ENCODE peak calls at places on chromosome 16, in ten cellular contexts. V is CD4-positive, alpha-beta T cell; C is psoas muscle; H is activated CD8-positive, alpha-beta memory T cell treated with anti-CD3 and anti-CD28 coated beads, Interleukin-2, amount 50 U/mL, for 48 hours; Z is GM04504; X is CD8-positive, alpha-beta memory T cell; T is lung; P is brain microvascular endothelial cell; W is stimulated activated CD4-positive, alpha-beta T cell treated with anti-CD3 and anti-CD28 coated beads, Interleukin-2, amount 100 ng/mL, for 48 hours; Q is stimulated activated CD8-positive, alpha-beta memory T cell treated with anti-CD3 and anti-CD28 coated beads, Interleukin-7, amount 100 ng/mL, for 1 hour. J is an unnamed sample.

GRCh38 chr16:4369006-4369766 is 2.5 kb upstream of the VASN start:
- DNase-seq in V (no peak), C (no peak), H (no peak), Z (no peak), X (no peak), T (no peak), P (no peak), W (no peak), Q (no peak), J (no peak)

GRCh38 chr16:81003064-81003463 is 3.6 kb downstream of the CMC2 start:
- DNase-seq in V (no peak), C (no peak), H (no peak), Z (no peak), X (no peak), T (no peak), P (no peak), W (no peak), Q (no peak), J (no peak)

GRCh38 chr16:55992551-55992950 is 117.4 kb upstream of the CES5A start:
- DNase-seq in V (no peak), C (no peak), H (no peak), Z (no peak), X (no peak), T (no peak), P (no peak), W (no peak), Q (no peak), J (no peak)

GRCh38 chr16:20624882-20625807 is 49.0 kb upstream of the ACSM2B start:
- DNase-seq in V (no peak), C (no peak), H (no peak), Z (no peak), X (no peak), T (no peak), P (no peak), W (no peak), Q (no peak), J (no peak)

GRCh38 chr16:66984902-66985311 is 3.5 kb upstream of the CES4A start:
- DNase-seq in V (no peak), C (no peak), H (peak; percentile 83), Z (no peak), X (no peak), T (no peak), P (no peak), W (peak; percentile 61), Q (no peak), J (no peak)

GRCh38 chr16:67399218-67399733 is 6.0 kb upstream of the TPPP3 start:
- DNase-seq in V (peak; percentile 30), C (peak; percentile 42), H (peak; percentile 87), Z (no peak), X (peak; percentile 36), T (no peak), P (no peak), W (peak; percentile 41), Q (no peak), J (peak; percentile 25)

GRCh38 chr16:53220585-53220984 is 165.8 kb downstream of the CHD9 start:
- DNase-seq in V (no peak), C (no peak), H (no peak), Z (peak; percentile 11), X (peak; percentile 1), T (no peak), P (peak; percentile 45), W (no peak), Q (no peak), J (no peak)

GRCh38 chr16:89561195-89562026 is 929 bp downstream of the RPL13 start:
- DNase-seq in V (no peak), C (no peak), H (no peak), Z (no peak), X (no peak), T (no peak), P (no peak), W (no peak), Q (no peak), J (no peak)

GRCh38 chr16:76639685-76640289 is 362.6 kb downstream of the CNTNAP4 start:
- DNase-seq in V (no peak), C (no peak), H (no peak), Z (no peak), X (no peak), T (no peak), P (no peak), W (no peak), Q (no peak), J (no peak)

GRCh38 chr16:74031551-74031950 is 265.1 kb upstream of the PSMD7 start:
- DNase-seq in V (no peak), C (no peak), H (no peak), Z (no peak), X (no peak), T (no peak), P (no peak), W (no peak), Q (no peak), J (no peak)

GRCh38 chr16:30113031-30113710 is at the start of gene GDPD3:
- DNase-seq in V (no peak), C (peak; percentile 53), H (no peak), Z (no peak), X (no peak), T (no peak), P (no peak), W (no peak), Q (no peak), J (no peak)

GRCh38 chr16:72400257-72401078 is 228.5 kb upstream of the PMFBP1 start:
- DNase-seq in V (no peak), C (no peak), H (no peak), Z (peak; percentile 19), X (peak; percentile 2), T (no peak), P (peak; percentile 68), W (peak; percentile 14), Q (no peak), J (peak; percentile 48)

GRCh38 chr16:67668495-67669157 is 2.0 kb downstream of the C16orf86 start:
- DNase-seq in V (peak; percentile 25), C (no peak), H (peak; percentile 62), Z (no peak), X (peak; percentile 17), T (no peak), P (no peak), W (no peak), Q (no peak), J (peak; percentile 24)

GRCh38 chr16:23514381-23515152 is 4.3 kb upstream of the GGA2 start:
- DNase-seq in V (peak; percentile 18), C (no peak), H (no peak), Z (no peak), X (peak; percentile 50), T (no peak), P (no peak), W (no peak), Q (no peak), J (peak; percentile 82)

GRCh38 chr16:75660321-75660720 is 12.7 kb downstream of the TERF2IP start:
- DNase-seq in V (no peak), C (no peak), H (no peak), Z (no peak), X (no peak), T (no peak), P (no peak), W (no peak), Q (no peak), J (no peak)

GRCh38 chr16:85420501-85421337 is 192.4 kb upstream of the GSE1 start:
- DNase-seq in V (peak; percentile 74), C (peak; percentile 71), H (peak; percentile 99), Z (peak; percentile 10), X (peak; percentile 75), T (peak; percentile 58), P (no peak), W (peak; percentile 82), Q (peak; percentile 57), J (peak; percentile 40)

GRCh38 chr16:88086571-88087516 is 135.6 kb downstream of the BANP start:
- DNase-seq in V (no peak), C (no peak), H (no peak), Z (no peak), X (no peak), T (no peak), P (no peak), W (no peak), Q (no peak), J (no peak)

GRCh38 chr16:60274431-60275017 is 1540.4 kb upstream of the GOT2 start:
- DNase-seq in V (no peak), C (no peak), H (no peak), Z (no peak), X (no peak), T (no peak), P (no peak), W (no peak), Q (no peak), J (no peak)

GRCh38 chr16:53985865-53986264 is 281.9 kb downstream of the FTO start:
- DNase-seq in V (no peak), C (no peak), H (no peak), Z (no peak), X (no peak), T (no peak), P (no peak), W (no peak), Q (no peak), J (no peak)

GRCh38 chr16:19291459-19291858 is 5.9 kb downstream of the CLEC19A start:
- DNase-seq in V (no peak), C (no peak), H (no peak), Z (no peak), X (no peak), T (no peak), P (no peak), W (no peak), Q (no peak), J (no peak)

GRCh38 chr16:68309798-68310197 is 948 bp downstream of the SLC7A6OS start:
- DNase-seq in V (no peak), C (no peak), H (no peak), Z (no peak), X (peak; percentile 24), T (no peak), P (no peak), W (no peak), Q (no peak), J (no peak)

GRCh38 chr16:90044111-90044551 is 24.9 kb upstream of the DBNDD1 start:
- DNase-seq in V (no peak), C (no peak), H (no peak), Z (no peak), X (no peak), T (peak; percentile 69), P (no peak), W (no peak), Q (no peak), J (no peak)

GRCh38 chr16:50928065-50928464 is 186.2 kb downstream of the CYLD start:
- DNase-seq in V (no peak), C (no peak), H (no peak), Z (no peak), X (no peak), T (peak; percentile 60), P (no peak), W (no peak), Q (no peak), J (no peak)

GRCh38 chr16:58128721-58129096 is 472 bp downstream of the CFAP20 start:
- DNase-seq in V (no peak), C (no peak), H (no peak), Z (no peak), X (no peak), T (no peak), P (no peak), W (no peak), Q (no peak), J (peak; percentile 26)

GRCh38 chr16:82943371-82943770 is 316.6 kb downstream of the CDH13 start:
- DNase-seq in V (no peak), C (no peak), H (no peak), Z (no peak), X (no peak), T (no peak), P (no peak), W (no peak), Q (no peak), J (no peak)

GRCh38 chr16:68644715-68645493 is at the start of gene CDH3:
- DNase-seq in V (peak; percentile 22), C (no peak), H (no peak), Z (no peak), X (peak; percentile 25), T (peak; percentile 65), P (no peak), W (no peak), Q (no peak), J (no peak)

GRCh38 chr16:59108374-59108773 is 374.3 kb upstream of the GOT2 start:
- DNase-seq in V (no peak), C (no peak), H (no peak), Z (no peak), X (no peak), T (no peak), P (no peak), W (no peak), Q (no peak), J (no peak)

GRCh38 chr16:4385789-4386451 is 14.3 kb downstream of the VASN start:
- DNase-seq in V (no peak), C (no peak), H (no peak), Z (no peak), X (no peak), T (no peak), P (no peak), W (no peak), Q (no peak), J (no peak)